ENCODE peak calls at places on chromosomes 6 and 20, in four cellular contexts. One of them, this sample, is unnamed.
A peak's percentile ranks its signal among the peaks of the same experiment; 100 is the strongest.

GRCh38 chr6:138011413-138011812 is 95.8 kb downstream of the PERP start:
- DNase-seq in fibroblast of mammary gland: peak; percentile 31
- DNase-seq in CD8-positive, alpha-beta T cell: no peak
- DNase-seq in progenitor cell of endocrine pancreas: no peak
- DNase-seq in this sample: no peak

GRCh38 chr6:50007821-50008220 is 14.0 kb downstream of the DEFB110 start:
- DNase-seq in fibroblast of mammary gland: peak; percentile 27
- DNase-seq in CD8-positive, alpha-beta T cell: no peak
- DNase-seq in progenitor cell of endocrine pancreas: no peak
- DNase-seq in this sample: no peak

GRCh38 chr20:51118216-51118615 is 95.3 kb upstream of the KCNG1 start:
- DNase-seq in fibroblast of mammary gland: no peak
- DNase-seq in CD8-positive, alpha-beta T cell: no peak
- DNase-seq in progenitor cell of endocrine pancreas: no peak
- DNase-seq in this sample: no peak

GRCh38 chr6:83514877-83515466 is 2.6 kb downstream of the PRSS35 start:
- DNase-seq in fibroblast of mammary gland: peak; percentile 76
- DNase-seq in CD8-positive, alpha-beta T cell: no peak
- DNase-seq in progenitor cell of endocrine pancreas: peak; percentile 14
- DNase-seq in this sample: no peak

GRCh38 chr6:1436334-1437306 is 47.2 kb downstream of the FOXF2 start:
- DNase-seq in fibroblast of mammary gland: peak; percentile 74
- DNase-seq in CD8-positive, alpha-beta T cell: peak; percentile 14
- DNase-seq in progenitor cell of endocrine pancreas: peak; percentile 54
- DNase-seq in this sample: no peak

GRCh38 chr20:33373735-33374605 is 27.3 kb downstream of the CDK5RAP1 start:
- DNase-seq in fibroblast of mammary gland: peak; percentile 70
- DNase-seq in CD8-positive, alpha-beta T cell: no peak
- DNase-seq in progenitor cell of endocrine pancreas: no peak
- DNase-seq in this sample: no peak

GRCh38 chr6:7391244-7391643 is 1.6 kb downstream of the RIOK1 start:
- DNase-seq in fibroblast of mammary gland: peak; percentile 26
- DNase-seq in CD8-positive, alpha-beta T cell: no peak
- DNase-seq in progenitor cell of endocrine pancreas: no peak
- DNase-seq in this sample: no peak

GRCh38 chr6:131199568-131200272 is 64.5 kb downstream of the AKAP7 start:
- DNase-seq in fibroblast of mammary gland: peak; percentile 68
- DNase-seq in CD8-positive, alpha-beta T cell: peak; percentile 66
- DNase-seq in progenitor cell of endocrine pancreas: peak; percentile 20
- DNase-seq in this sample: peak; percentile 62

GRCh38 chr6:158924499-158925455 is 75.2 kb downstream of the RSPH3 start:
- DNase-seq in fibroblast of mammary gland: no peak
- DNase-seq in CD8-positive, alpha-beta T cell: no peak
- DNase-seq in progenitor cell of endocrine pancreas: no peak
- DNase-seq in this sample: no peak

GRCh38 chr6:24646771-24647170 is 780 bp upstream of the KIAA0319 start:
- DNase-seq in fibroblast of mammary gland: peak; percentile 11
- DNase-seq in CD8-positive, alpha-beta T cell: no peak
- DNase-seq in progenitor cell of endocrine pancreas: no peak
- DNase-seq in this sample: no peak

GRCh38 chr6:169701218-169701952 is 444 bp downstream of the WDR27 start:
- DNase-seq in fibroblast of mammary gland: no peak
- DNase-seq in CD8-positive, alpha-beta T cell: no peak
- DNase-seq in progenitor cell of endocrine pancreas: no peak
- DNase-seq in this sample: no peak

GRCh38 chr6:15495375-15495901 is 167.4 kb downstream of the DTNBP1 start:
- DNase-seq in fibroblast of mammary gland: peak; percentile 48
- DNase-seq in CD8-positive, alpha-beta T cell: no peak
- DNase-seq in progenitor cell of endocrine pancreas: no peak
- DNase-seq in this sample: no peak

GRCh38 chr6:57069920-57070331 is 20.1 kb upstream of the ZNF451 start:
- DNase-seq in fibroblast of mammary gland: no peak
- DNase-seq in CD8-positive, alpha-beta T cell: no peak
- DNase-seq in progenitor cell of endocrine pancreas: no peak
- DNase-seq in this sample: no peak

GRCh38 chr6:144158133-144158532 is 7.8 kb downstream of the STX11 start:
- DNase-seq in fibroblast of mammary gland: peak; percentile 69
- DNase-seq in CD8-positive, alpha-beta T cell: no peak
- DNase-seq in progenitor cell of endocrine pancreas: no peak
- DNase-seq in this sample: no peak

GRCh38 chr6:46378882-46379405 is 112.3 kb downstream of the RCAN2 start:
- DNase-seq in fibroblast of mammary gland: no peak
- DNase-seq in CD8-positive, alpha-beta T cell: no peak
- DNase-seq in progenitor cell of endocrine pancreas: no peak
- DNase-seq in this sample: no peak

GRCh38 chr6:12709116-12709515 is 7.5 kb upstream of the PHACTR1 start:
- DNase-seq in fibroblast of mammary gland: peak; percentile 19
- DNase-seq in CD8-positive, alpha-beta T cell: no peak
- DNase-seq in progenitor cell of endocrine pancreas: no peak
- DNase-seq in this sample: no peak

GRCh38 chr20:64188682-64189529 is 24.7 kb downstream of the MYT1 start:
- DNase-seq in fibroblast of mammary gland: peak; percentile 15
- DNase-seq in CD8-positive, alpha-beta T cell: no peak
- DNase-seq in progenitor cell of endocrine pancreas: peak; percentile 33
- DNase-seq in this sample: no peak

GRCh38 chr6:3466488-3467219 is 9.8 kb upstream of the SLC22A23 start:
- DNase-seq in fibroblast of mammary gland: no peak
- DNase-seq in CD8-positive, alpha-beta T cell: no peak
- DNase-seq in progenitor cell of endocrine pancreas: no peak
- DNase-seq in this sample: no peak

GRCh38 chr6:163793584-163793983 is 379.1 kb downstream of the QKI start:
- DNase-seq in fibroblast of mammary gland: peak; percentile 89
- DNase-seq in CD8-positive, alpha-beta T cell: no peak
- DNase-seq in progenitor cell of endocrine pancreas: no peak
- DNase-seq in this sample: no peak

GRCh38 chr20:5658897-5659296 is 91.3 kb upstream of the SHLD1 start:
- DNase-seq in fibroblast of mammary gland: peak; percentile 90
- DNase-seq in CD8-positive, alpha-beta T cell: peak; percentile 7
- DNase-seq in progenitor cell of endocrine pancreas: no peak
- DNase-seq in this sample: no peak

GRCh38 chr20:43669332-43669731 is 2.4 kb downstream of the MYBL2 start:
- DNase-seq in fibroblast of mammary gland: peak; percentile 59
- DNase-seq in CD8-positive, alpha-beta T cell: no peak
- DNase-seq in progenitor cell of endocrine pancreas: no peak
- DNase-seq in this sample: no peak

GRCh38 chr6:3534599-3534998 is 77.7 kb upstream of the SLC22A23 start:
- DNase-seq in fibroblast of mammary gland: peak; percentile 97
- DNase-seq in CD8-positive, alpha-beta T cell: no peak
- DNase-seq in progenitor cell of endocrine pancreas: no peak
- DNase-seq in this sample: no peak

GRCh38 chr6:1827984-1828793 is 218.5 kb downstream of the FOXC1 start:
- DNase-seq in fibroblast of mammary gland: no peak
- DNase-seq in CD8-positive, alpha-beta T cell: no peak
- DNase-seq in progenitor cell of endocrine pancreas: no peak
- DNase-seq in this sample: no peak

GRCh38 chr6:141483561-141484061 is 649.1 kb upstream of the GJE1 start:
- DNase-seq in fibroblast of mammary gland: peak; percentile 100
- DNase-seq in CD8-positive, alpha-beta T cell: peak; percentile 35
- DNase-seq in progenitor cell of endocrine pancreas: no peak
- DNase-seq in this sample: peak; percentile 41

GRCh38 chr6:142886431-142887170 is 58.4 kb downstream of the HIVEP2 start:
- DNase-seq in fibroblast of mammary gland: peak; percentile 75
- DNase-seq in CD8-positive, alpha-beta T cell: no peak
- DNase-seq in progenitor cell of endocrine pancreas: no peak
- DNase-seq in this sample: no peak

GRCh38 chr6:52495859-52496396 is 75.8 kb downstream of the EFHC1 start:
- DNase-seq in fibroblast of mammary gland: no peak
- DNase-seq in CD8-positive, alpha-beta T cell: no peak
- DNase-seq in progenitor cell of endocrine pancreas: no peak
- DNase-seq in this sample: no peak
- TF ChIP-seq CTCF in fibroblast of mammary gland: no peak
- TF ChIP-seq CTCF in CD8-positive, alpha-beta T cell: no peak
- TF ChIP-seq CTCF in progenitor cell of endocrine pancreas: no peak
- TF ChIP-seq CTCF in this sample: no peak

DNA sequence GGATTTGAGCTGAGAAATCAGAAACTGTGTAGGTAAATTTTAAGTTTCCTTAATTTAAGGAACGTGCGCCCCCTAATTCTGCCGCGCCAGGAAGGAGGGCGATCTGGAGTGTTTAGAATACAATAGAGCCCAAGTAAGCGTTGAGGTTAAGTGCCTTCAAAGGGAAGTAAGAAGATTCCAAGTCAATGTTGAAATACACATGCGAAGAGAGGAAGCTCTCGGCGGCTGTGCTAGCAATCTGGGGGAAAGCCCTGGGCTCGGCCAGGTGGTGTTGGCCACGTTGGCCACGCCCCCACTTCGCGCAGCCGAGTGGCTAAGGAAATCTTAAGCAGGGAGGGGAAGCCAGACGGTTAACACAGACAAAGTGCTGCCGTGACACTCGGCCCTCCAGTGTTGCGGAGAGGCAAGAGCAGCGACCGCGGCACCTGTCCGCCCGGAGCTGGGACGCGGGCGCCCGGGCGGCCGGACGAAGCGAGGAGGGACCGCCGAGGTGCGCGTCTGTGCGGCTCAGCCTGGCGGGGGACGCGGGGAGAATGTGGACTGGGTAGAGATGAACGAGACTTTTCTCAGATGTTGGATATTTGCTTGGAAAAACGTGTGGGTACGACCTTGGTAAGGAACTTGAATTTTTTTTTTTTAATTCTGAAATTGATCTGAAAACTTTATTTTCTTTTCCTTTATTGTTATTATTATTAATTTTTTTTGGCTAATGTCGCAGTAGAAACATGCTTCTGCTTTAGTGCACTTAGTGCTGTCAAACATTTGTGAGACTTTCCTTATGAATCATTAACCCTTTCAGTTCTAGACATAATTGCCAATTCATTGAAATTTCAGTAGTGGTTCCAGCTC is at the start of gene PRDM1:
- DNase-seq in fibroblast of mammary gland: peak; percentile 64
- DNase-seq in CD8-positive, alpha-beta T cell: peak; percentile 57
- DNase-seq in progenitor cell of endocrine pancreas: peak; percentile 75
- DNase-seq in this sample: peak; percentile 75
- TF ChIP-seq CTCF in fibroblast of mammary gland: no peak
- TF ChIP-seq CTCF in CD8-positive, alpha-beta T cell: no peak
- TF ChIP-seq CTCF in progenitor cell of endocrine pancreas: peak; percentile 51
- TF ChIP-seq CTCF in this sample: peak; percentile 15

GRCh38 chr20:48789781-48790544 is 37.8 kb downstream of the PREX1 start:
- DNase-seq in fibroblast of mammary gland: no peak
- DNase-seq in CD8-positive, alpha-beta T cell: no peak
- DNase-seq in progenitor cell of endocrine pancreas: no peak
- DNase-seq in this sample: no peak

GRCh38 chr20:48789185-48789668 is 38.6 kb downstream of the PREX1 start:
- DNase-seq in fibroblast of mammary gland: no peak
- DNase-seq in CD8-positive, alpha-beta T cell: no peak
- DNase-seq in progenitor cell of endocrine pancreas: no peak
- DNase-seq in this sample: no peak

GRCh38 chr20:48788486-48789072 is 39.2 kb downstream of the PREX1 start:
- DNase-seq in fibroblast of mammary gland: no peak
- DNase-seq in CD8-positive, alpha-beta T cell: no peak
- DNase-seq in progenitor cell of endocrine pancreas: no peak
- DNase-seq in this sample: no peak

GRCh38 chr20:48791666-48792071 is 36.1 kb downstream of the PREX1 start:
- DNase-seq in fibroblast of mammary gland: peak; percentile 58
- DNase-seq in CD8-positive, alpha-beta T cell: no peak
- DNase-seq in progenitor cell of endocrine pancreas: no peak
- DNase-seq in this sample: no peak

GRCh38 chr20:48791014-48791413 is 36.8 kb downstream of the PREX1 start:
- DNase-seq in fibroblast of mammary gland: no peak
- DNase-seq in CD8-positive, alpha-beta T cell: no peak
- DNase-seq in progenitor cell of endocrine pancreas: no peak
- DNase-seq in this sample: no peak
- TF ChIP-seq CTCF in fibroblast of mammary gland: no peak
- TF ChIP-seq CTCF in CD8-positive, alpha-beta T cell: peak; percentile 43
- TF ChIP-seq CTCF in progenitor cell of endocrine pancreas: no peak
- TF ChIP-seq CTCF in this sample: no peak

DNA sequence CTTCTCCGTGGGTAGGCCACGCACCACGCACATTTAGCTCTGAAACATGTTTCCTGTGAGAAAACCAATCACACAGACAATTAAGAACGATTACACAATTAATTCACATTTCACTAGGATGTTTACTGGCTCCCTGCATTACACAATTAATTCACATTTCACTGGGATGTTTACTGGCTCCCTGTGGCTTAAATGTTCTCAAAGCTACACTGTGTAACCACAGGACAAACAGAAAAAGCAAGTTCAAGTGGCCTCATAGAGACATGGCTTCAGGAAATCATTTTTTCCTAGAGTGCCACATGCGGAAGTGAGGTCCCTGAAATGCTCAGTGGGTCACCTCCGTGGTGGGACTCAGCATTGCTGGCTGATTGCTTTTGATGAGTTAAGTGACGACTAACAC is 61.7 kb upstream of the XRN2 start:
- DNase-seq in fibroblast of mammary gland: no peak
- DNase-seq in CD8-positive, alpha-beta T cell: no peak
- DNase-seq in progenitor cell of endocrine pancreas: no peak
- DNase-seq in this sample: no peak
- TF ChIP-seq CTCF in fibroblast of mammary gland: no peak
- TF ChIP-seq CTCF in CD8-positive, alpha-beta T cell: no peak
- TF ChIP-seq CTCF in progenitor cell of endocrine pancreas: no peak
- TF ChIP-seq CTCF in this sample: no peak

GRCh38 chr20:47521059-47521808 is 19.5 kb downstream of the NCOA3 start:
- DNase-seq in fibroblast of mammary gland: no peak
- DNase-seq in CD8-positive, alpha-beta T cell: no peak
- DNase-seq in progenitor cell of endocrine pancreas: no peak
- DNase-seq in this sample: no peak
- TF ChIP-seq CTCF in fibroblast of mammary gland: no peak
- TF ChIP-seq CTCF in CD8-positive, alpha-beta T cell: no peak
- TF ChIP-seq CTCF in progenitor cell of endocrine pancreas: no peak
- TF ChIP-seq CTCF in this sample: no peak

GRCh38 chr6:160348552-160349441 is 619 bp downstream of the SLC22A3 start:
- DNase-seq in fibroblast of mammary gland: no peak
- DNase-seq in CD8-positive, alpha-beta T cell: no peak
- DNase-seq in progenitor cell of endocrine pancreas: peak; percentile 28
- DNase-seq in this sample: no peak
- TF ChIP-seq CTCF in fibroblast of mammary gland: no peak
- TF ChIP-seq CTCF in CD8-positive, alpha-beta T cell: no peak
- TF ChIP-seq CTCF in progenitor cell of endocrine pancreas: peak; percentile 4
- TF ChIP-seq CTCF in this sample: no peak

This sample was measured in natural killer cell.